ENCODE peak calls at places on chromosomes 5 and 9, in ten cellular contexts. M is NAMALWA; E is HT1080; D is RKO; Z is AG04450; S is A549; I is NCI-H187; Q is nucleus accumbens; B is CD8-positive, alpha-beta T cell; P is H7. V is an unnamed sample.
A peak's percentile ranks its signal among the peaks of the same experiment; 100 is the strongest.

GRCh38 chr5:16454686-16455085 is 10.9 kb downstream of the ZNF622 start:
- DNase-seq in M (no peak), E (no peak), D (no peak), Z (no peak), S (no peak), I (no peak), Q (no peak), B (no peak), P (no peak), V (no peak)

GRCh38 chr5:134188092-134188491 is 11.3 kb upstream of the SKP1 start:
- DNase-seq in M (peak; percentile 44), E (no peak), D (no peak), Z (no peak), S (no peak), I (no peak), Q (no peak), B (no peak), P (no peak), V (no peak)

GRCh38 chr9:127567119-127567897 is 44.8 kb upstream of the STXBP1 start:
- DNase-seq in M (no peak), E (peak; percentile 69), D (peak; percentile 81), Z (no peak), S (no peak), I (no peak), Q (no peak), B (no peak), P (peak; percentile 66), V (peak; percentile 58)

GRCh38 chr9:89461302-89461701 is 36.6 kb downstream of the SEMA4D start:
- DNase-seq in M (no peak), E (peak; percentile 86), D (peak; percentile 42), Z (peak; percentile 10), S (no peak), I (no peak), Q (no peak), B (no peak), P (no peak), V (no peak)

GRCh38 chr9:104386425-104387069 is 117.5 kb upstream of the OR13F1 start:
- DNase-seq in M (peak; percentile 50), E (peak; percentile 46), D (peak; percentile 82), Z (no peak), S (peak; percentile 23), I (peak; percentile 3), Q (no peak), B (no peak), P (peak; percentile 43), V (peak; percentile 11)

GRCh38 chr9:123419091-123419490 is 63.1 kb downstream of the CRB2 start:
- DNase-seq in M (no peak), E (no peak), D (no peak), Z (no peak), S (no peak), I (no peak), Q (no peak), B (no peak), P (no peak), V (no peak)

GRCh38 chr9:112605963-112606699 is 111.8 kb downstream of the INIP start:
- DNase-seq in M (no peak), E (no peak), D (no peak), Z (no peak), S (no peak), I (no peak), Q (no peak), B (no peak), P (no peak), V (no peak)

GRCh38 chr9:110763568-110763967 is 95.0 kb downstream of the MUSK start:
- DNase-seq in M (no peak), E (no peak), D (no peak), Z (no peak), S (no peak), I (no peak), Q (no peak), B (no peak), P (no peak), V (no peak)

GRCh38 chr5:757346-757930 is 27.1 kb downstream of the ZDHHC11B start:
- DNase-seq in M (no peak), E (no peak), D (no peak), Z (no peak), S (no peak), I (no peak), Q (no peak), B (no peak), P (peak; percentile 60), V (no peak)

GRCh38 chr5:32642276-32643002 is 57.1 kb downstream of the SUB1 start:
- DNase-seq in M (no peak), E (peak; percentile 28), D (no peak), Z (no peak), S (peak; percentile 15), I (no peak), Q (no peak), B (no peak), P (no peak), V (no peak)